ENCODE peak calls at places on chromosomes 4 and X, in seven cellular contexts. A is activated CD4-positive, alpha-beta T cell treated with anti-CD3 and anti-CD28 coated beads, Interleukin-2, amount 50 U/mL, for 48 hours; E is cerebellar nuclear complex; Z is lung microvascular endothelial cell; T is MCF 10A; I is activated gamma-delta T cell treated with Interleukin-2 at 50 U/mL for 16 hours; V is choroid plexus epithelial cell. D is an unnamed sample.

GRCh38 chrX:151975228-151975593 is 735 bp upstream of the GABRE start:
- DNase-seq in A (no peak), E (no peak), Z (no peak), T (no peak), I (no peak), V (no peak), D (no peak)

GRCh38 chr4:39464886-39465501 is 6.1 kb downstream of the LIAS start:
- DNase-seq in A (no peak), E (no peak), Z (peak; percentile 76), T (peak; percentile 50), I (no peak), V (peak; percentile 92), D (peak; percentile 87)

GRCh38 chrX:111881715-111882114 is 5.7 kb downstream of the TRPC5OS start:
- DNase-seq in A (no peak), E (no peak), Z (no peak), T (no peak), I (no peak), V (no peak), D (no peak)

GRCh38 chr4:67396008-67396407 is 149.3 kb downstream of the CENPC start:
- DNase-seq in A (no peak), E (no peak), Z (no peak), T (no peak), I (no peak), V (no peak), D (no peak)

GRCh38 chr4:73309211-73309610 is 50.6 kb upstream of the ANKRD17 start:
- DNase-seq in A (no peak), E (no peak), Z (no peak), T (peak; percentile 1), I (no peak), V (peak; percentile 57), D (no peak)

GRCh38 chr4:176775326-176775725 is 17.4 kb downstream of the VEGFC start:
- DNase-seq in A (no peak), E (no peak), Z (no peak), T (no peak), I (no peak), V (peak; percentile 76), D (no peak)

GRCh38 chr4:119299221-119300071 is 22.5 kb downstream of the FABP2 start:
- DNase-seq in A (no peak), E (no peak), Z (peak; percentile 11), T (peak; percentile 29), I (no peak), V (peak; percentile 41), D (peak; percentile 37)

GRCh38 chr4:184282895-184283654 is 65.4 kb upstream of the ENPP6 start:
- DNase-seq in A (peak; percentile 34), E (no peak), Z (no peak), T (no peak), I (no peak), V (no peak), D (no peak)

GRCh38 chrX:117987376-117987775 is 129.2 kb downstream of the KLHL13 start:
- DNase-seq in A (no peak), E (no peak), Z (no peak), T (no peak), I (no peak), V (no peak), D (no peak)

GRCh38 chr4:41142356-41142755 is 72.0 kb downstream of the APBB2 start:
- DNase-seq in A (no peak), E (no peak), Z (no peak), T (no peak), I (no peak), V (no peak), D (no peak)